ENCODE peak calls at places on chromosomes 5 and 9, in seven cellular contexts. R is activated CD8-positive, alpha-beta T cell treated with anti-CD3 and anti-CD28 coated beads for 36 hours; H is colonic mucosa; L is Peyer's patch; J is tibial artery; X is HFFc6; T is left ventricle myocardium inferior. P is an unnamed sample.

GRCh38 chr5:67245259-67245846 is 48.8 kb upstream of the CD180 start:
- DNase-seq in H (no peak), R (no peak), X (no peak), J (no peak), T (no peak), L (no peak), P (no peak)

GRCh38 chr5:155052532-155052931 is 39.0 kb downstream of the KIF4B start:
- DNase-seq in R (no peak), L (no peak), T (no peak), H (no peak), J (no peak), X (no peak), P (no peak)

GRCh38 chr9:109791003-109791677 is 11.1 kb downstream of the PALM2AKAP2 start:
- DNase-seq in T (no peak), L (no peak), H (no peak), R (no peak), J (no peak), X (no peak), P (no peak)

GRCh38 chr5:626850-627249 is 14.7 kb downstream of the CEP72 start:
- DNase-seq in L (no peak), T (no peak), R (no peak), X (peak), J (no peak), H (no peak), P (no peak)

GRCh38 chr5:173910215-173910614 is 22.1 kb downstream of the CPEB4 start:
- DNase-seq in X (no peak), L (no peak), H (no peak), T (no peak), R (no peak), J (no peak), P (no peak)

GRCh38 chr9:12554636-12555035 is 138.5 kb upstream of the TYRP1 start:
- DNase-seq in L (no peak), J (no peak), X (no peak), T (no peak), R (no peak), H (no peak), P (no peak)

GRCh38 chr5:64331597-64332277 is 166.1 kb downstream of the RNF180 start:
- DNase-seq in L (no peak), R (no peak), T (peak), H (no peak), J (peak), X (no peak), P (no peak)

GRCh38 chr9:128702949-128703615 is 779 bp downstream of the PKN3 start:
- DNase-seq in J (peak), R (peak), L (no peak), H (no peak), T (peak), X (no peak), P (peak)

GRCh38 chr5:36734422-36734821 is 128.0 kb downstream of the SLC1A3 start:
- DNase-seq in L (no peak), H (no peak), J (no peak), T (no peak), R (no peak), X (no peak), P (no peak)

GRCh38 chr9:95528908-95529502 is 12.2 kb upstream of the PTCH1 start:
- DNase-seq in L (no peak), T (no peak), R (no peak), J (no peak), X (no peak), H (no peak), P (no peak)

GRCh38 chr9:8679405-8679951 is 879.9 kb upstream of the DMAC1 start:
- DNase-seq in L (no peak), X (no peak), R (no peak), J (no peak), T (no peak), H (no peak), P (no peak)

GRCh38 chr5:95697781-95698681 is 15.2 kb upstream of the SPATA9 start:
- DNase-seq in J (no peak), T (no peak), H (no peak), X (no peak), L (no peak), R (no peak), P (no peak)

GRCh38 chr5:151071021-151071420 is 9.8 kb downstream of the TNIP1 start:
- DNase-seq in R (no peak), T (no peak), H (no peak), J (no peak), X (no peak), L (no peak), P (no peak)

DNA sequence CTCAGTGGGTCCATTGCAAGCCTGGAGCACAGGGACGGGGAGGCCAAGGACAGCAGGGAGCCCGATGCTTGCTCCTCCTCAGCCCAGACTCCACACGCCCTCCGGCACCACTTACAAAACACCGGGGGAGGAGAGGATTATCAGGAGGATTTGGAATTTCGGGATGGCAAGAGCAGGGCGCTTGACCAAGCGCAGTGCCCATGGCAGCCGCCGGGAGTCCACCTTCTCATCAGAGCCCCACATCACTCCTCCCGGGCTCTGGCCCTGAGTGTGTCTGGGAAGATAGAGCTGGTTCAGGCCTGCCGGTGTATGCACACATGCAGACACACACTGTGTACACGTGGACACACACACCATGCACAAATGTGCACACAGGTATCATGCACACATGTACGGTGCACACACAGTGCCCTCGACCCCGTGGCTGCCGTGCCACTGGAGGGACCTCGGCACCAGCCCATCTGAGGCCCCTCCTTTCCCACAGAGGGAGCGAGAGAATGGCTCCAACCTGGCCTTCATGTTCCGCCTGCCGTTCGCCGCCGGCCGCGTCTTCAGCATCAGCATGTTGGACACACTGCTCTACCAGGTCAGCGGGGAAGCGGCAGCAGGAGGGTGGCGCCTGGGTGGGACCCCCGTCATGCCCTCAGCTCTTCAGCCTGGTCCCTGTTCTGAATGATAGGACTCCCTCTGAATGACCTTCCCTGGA is 81.7 kb downstream of the KCNT1 start:
- DNase-seq in T (no peak), H (no peak), J (no peak), R (no peak), L (no peak), X (no peak), P (no peak)
- TF ChIP-seq CTCF in T (no peak), H (no peak), J (no peak), R (no peak), L (no peak), X (no peak), P (no peak)

DNA sequence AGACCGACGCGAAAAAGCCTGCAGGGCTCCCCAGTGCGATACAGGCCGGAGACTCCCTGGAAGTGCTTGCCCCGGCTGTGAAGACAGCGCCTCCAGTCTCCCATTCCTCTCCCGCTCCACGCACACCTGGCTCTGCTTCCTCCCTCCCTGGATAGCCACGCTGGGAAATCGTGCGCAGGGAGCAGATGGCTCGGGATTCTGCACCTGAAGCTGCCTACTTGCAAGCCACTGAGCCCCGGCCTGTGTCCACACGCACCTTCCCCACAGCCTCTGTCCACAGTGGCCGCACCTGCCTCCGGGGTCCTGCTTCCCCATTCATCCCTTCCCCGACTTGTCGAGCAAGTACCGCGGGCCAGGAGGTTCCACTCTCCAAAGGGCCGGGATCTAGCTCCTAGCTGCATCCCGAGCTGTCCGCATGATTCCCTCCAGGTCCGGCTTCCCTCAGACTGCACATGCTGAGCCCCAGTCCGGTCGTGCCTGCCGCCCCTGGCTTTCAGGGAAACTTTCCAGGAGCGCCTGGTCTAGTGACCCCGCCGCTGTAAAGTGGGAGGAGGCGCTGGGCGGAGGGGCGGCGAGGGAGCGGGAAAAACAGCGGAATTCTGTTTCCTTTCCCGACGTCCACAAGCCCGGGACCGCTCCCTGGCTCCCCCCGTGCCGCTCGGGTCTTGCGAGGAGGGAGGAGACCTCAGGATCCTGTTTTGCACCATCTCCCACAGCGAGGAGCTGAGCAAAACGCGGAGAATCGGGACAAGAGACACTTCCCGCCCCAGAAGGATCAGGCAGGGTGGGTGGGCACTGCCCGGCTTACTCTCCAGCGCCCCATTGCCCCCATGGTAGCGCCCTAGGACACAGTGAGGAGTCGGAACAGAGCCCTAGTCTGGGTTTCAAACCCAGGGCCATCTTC is 2.0 kb downstream of the SEMA6A start:
- DNase-seq in H (peak), R (no peak), X (no peak), T (peak), L (no peak), J (peak), P (no peak)
- TF ChIP-seq CTCF in H (no peak), R (no peak), X (no peak), T (no peak), L (no peak), J (no peak), P (no peak)

GRCh38 chr5:96901384-96901783 is 25.1 kb downstream of the ERAP2 start:
- DNase-seq in R (no peak), X (no peak), L (no peak), T (no peak), H (no peak), J (no peak), P (no peak)
- TF ChIP-seq CTCF in R (no peak), X (peak), L (no peak), T (peak), H (no peak), J (no peak), P (peak)

DNA sequence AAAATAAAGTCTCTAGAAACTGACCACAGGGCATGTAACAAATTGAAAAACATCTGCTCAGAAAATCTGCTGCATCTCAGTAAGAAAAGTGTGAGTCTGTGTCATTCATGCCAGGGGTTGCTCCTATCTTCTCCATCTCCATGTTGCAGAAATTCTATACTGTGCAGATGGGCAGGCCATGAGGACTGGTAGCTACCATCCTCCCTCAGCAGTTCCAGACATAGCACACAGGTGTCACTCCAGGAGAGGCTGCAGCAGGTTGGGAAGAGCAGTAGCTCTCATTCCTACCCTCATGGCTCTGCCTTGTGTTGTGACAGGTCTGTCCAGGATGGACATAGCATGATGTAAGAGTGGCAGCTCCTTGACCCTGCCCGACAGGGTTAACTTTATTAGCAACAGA is 173.4 kb downstream of the NDUFS4 start:
- DNase-seq in J (no peak), T (no peak), H (no peak), X (no peak), R (no peak), L (no peak), P (no peak)
- TF ChIP-seq CTCF in J (no peak), T (no peak), H (no peak), X (no peak), R (no peak), L (no peak), P (no peak)

GRCh38 chr5:29697786-29698414 is 1495.6 kb upstream of the CDH6 start:
- DNase-seq in H (no peak), X (no peak), L (no peak), R (no peak), T (no peak), J (no peak), P (no peak)
- TF ChIP-seq CTCF in H (no peak), X (no peak), L (no peak), R (no peak), T (no peak), J (no peak), P (peak)

GRCh38 chr9:16033921-16034320 is 481.1 kb downstream of the CCDC171 start:
- DNase-seq in X (no peak), J (no peak), T (no peak), H (no peak), R (no peak), L (no peak), P (no peak)

GRCh38 chr9:16031486-16031885 is 478.6 kb downstream of the CCDC171 start:
- DNase-seq in H (no peak), L (no peak), J (no peak), R (no peak), T (no peak), X (no peak), P (no peak)

GRCh38 chr9:16033253-16033652 is 480.4 kb downstream of the CCDC171 start:
- DNase-seq in R (no peak), T (no peak), L (no peak), H (no peak), X (no peak), J (no peak), P (no peak)

GRCh38 chr9:16031971-16032370 is 479.1 kb downstream of the CCDC171 start:
- DNase-seq in H (no peak), J (no peak), L (no peak), T (no peak), R (no peak), X (no peak), P (no peak)

DNA sequence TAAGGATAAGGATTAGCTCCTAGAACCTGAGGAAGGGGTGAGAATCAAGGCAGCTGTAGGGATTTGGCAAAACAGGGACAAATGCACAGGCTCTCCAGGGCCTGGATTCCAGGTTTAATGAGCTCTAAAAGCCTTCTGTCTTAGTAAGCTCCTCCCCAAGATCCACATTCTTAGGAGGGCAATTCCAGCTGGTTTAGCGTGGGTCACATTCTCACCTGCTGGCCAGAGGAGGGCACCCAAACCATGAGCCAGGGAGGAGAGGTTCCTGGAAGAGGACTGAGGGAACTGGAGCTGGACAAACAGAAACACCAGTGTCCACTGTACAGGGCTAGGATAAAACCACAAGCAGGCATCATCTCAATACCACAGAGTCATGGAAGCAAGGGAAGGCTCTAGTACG is 480.0 kb downstream of the CCDC171 start:
- DNase-seq in J (no peak), L (no peak), X (peak), R (no peak), H (no peak), T (no peak), P (no peak)
- TF ChIP-seq CTCF in J (no peak), L (no peak), X (peak), R (no peak), H (no peak), T (no peak), P (no peak)

GRCh38 chr9:37371565-37372464 is 50.7 kb upstream of the GRHPR start:
- DNase-seq in H (no peak), J (no peak), L (peak), X (no peak), T (no peak), R (peak), P (no peak)

GRCh38 chr9:37370968-37371563 is 51.4 kb upstream of the GRHPR start:
- DNase-seq in J (no peak), R (no peak), X (no peak), T (no peak), H (no peak), L (peak), P (peak)

GRCh38 chr9:37372839-37373238 is 49.7 kb upstream of the GRHPR start:
- DNase-seq in X (no peak), H (no peak), L (no peak), J (no peak), R (no peak), T (no peak), P (no peak)

GRCh38 chr9:37370282-37370681 is 52.2 kb upstream of the GRHPR start:
- DNase-seq in X (no peak), J (no peak), H (no peak), L (no peak), T (no peak), R (no peak), P (no peak)

GRCh38 chr9:37369671-37370070 is 52.8 kb upstream of the GRHPR start:
- DNase-seq in X (no peak), J (no peak), H (no peak), R (no peak), L (peak), T (no peak), P (no peak)
- TF ChIP-seq CTCF in X (no peak), J (no peak), H (no peak), R (no peak), L (no peak), T (no peak), P (no peak)

GRCh38 chr5:7762267-7762666 is 88.7 kb downstream of the CFAP90 start:
- DNase-seq in L (no peak), T (no peak), X (no peak), H (no peak), R (no peak), J (no peak), P (peak)
- TF ChIP-seq CTCF in L (no peak), T (no peak), X (no peak), H (no peak), R (no peak), J (no peak), P (peak)

P was measured in GM13977.